ENCODE peak calls at places on chromosomes 12 and 14, in nine cellular contexts. One of them, this sample, is unnamed.

GRCh38 chr14:57634335-57634734 is 140.7 kb upstream of the CCDC198 start:
- DNase-seq in AG04449: no peak
- DNase-seq in upper lobe of right lung: no peak
- DNase-seq in pancreas: no peak
- DNase-seq in cardiac muscle cell: no peak
- DNase-seq in mammary epithelial cell: no peak
- DNase-seq in neural progenitor cell: no peak
- DNase-seq in lower leg skin: no peak
- DNase-seq in CD8-positive, alpha-beta T cell: no peak
- DNase-seq in this sample: no peak

GRCh38 chr14:99589651-99590530 is 14.1 kb downstream of the CCDC85C start:
- DNase-seq in cardiac muscle cell: peak; percentile 58
- DNase-seq in lower leg skin: no peak
- DNase-seq in upper lobe of right lung: no peak
- DNase-seq in pancreas: no peak
- DNase-seq in mammary epithelial cell: no peak
- DNase-seq in AG04449: no peak
- DNase-seq in CD8-positive, alpha-beta T cell: no peak
- DNase-seq in neural progenitor cell: no peak
- DNase-seq in this sample: no peak

GRCh38 chr14:76917158-76917596 is 91.0 kb downstream of the LRRC74A start:
- DNase-seq in CD8-positive, alpha-beta T cell: no peak
- DNase-seq in lower leg skin: no peak
- DNase-seq in upper lobe of right lung: no peak
- DNase-seq in mammary epithelial cell: peak; percentile 60
- DNase-seq in neural progenitor cell: peak; percentile 86
- DNase-seq in AG04449: no peak
- DNase-seq in pancreas: peak; percentile 43
- DNase-seq in cardiac muscle cell: peak; percentile 71
- DNase-seq in this sample: no peak

GRCh38 chr12:124466200-124467128 is 100.9 kb downstream of the NCOR2 start:
- DNase-seq in lower leg skin: no peak
- DNase-seq in cardiac muscle cell: no peak
- DNase-seq in upper lobe of right lung: no peak
- DNase-seq in mammary epithelial cell: no peak
- DNase-seq in AG04449: no peak
- DNase-seq in pancreas: no peak
- DNase-seq in neural progenitor cell: no peak
- DNase-seq in CD8-positive, alpha-beta T cell: peak; percentile 88
- DNase-seq in this sample: no peak

GRCh38 chr12:124743479-124744272 is 120.0 kb downstream of the SCARB1 start:
- DNase-seq in lower leg skin: no peak
- DNase-seq in cardiac muscle cell: no peak
- DNase-seq in neural progenitor cell: no peak
- DNase-seq in AG04449: no peak
- DNase-seq in pancreas: no peak
- DNase-seq in upper lobe of right lung: no peak
- DNase-seq in mammary epithelial cell: no peak
- DNase-seq in CD8-positive, alpha-beta T cell: no peak
- DNase-seq in this sample: no peak

GRCh38 chr12:121278450-121279375 is 17.8 kb downstream of the CAMKK2 start:
- DNase-seq in neural progenitor cell: no peak
- DNase-seq in CD8-positive, alpha-beta T cell: no peak
- DNase-seq in pancreas: peak; percentile 50
- DNase-seq in lower leg skin: peak; percentile 46
- DNase-seq in AG04449: no peak
- DNase-seq in mammary epithelial cell: no peak
- DNase-seq in upper lobe of right lung: no peak
- DNase-seq in cardiac muscle cell: no peak
- DNase-seq in this sample: no peak

GRCh38 chr14:73785834-73786631 is 65.6 kb upstream of the PTGR2 start:
- DNase-seq in CD8-positive, alpha-beta T cell: peak; percentile 67
- DNase-seq in upper lobe of right lung: peak; percentile 88
- DNase-seq in AG04449: peak; percentile 76
- DNase-seq in neural progenitor cell: peak; percentile 69
- DNase-seq in mammary epithelial cell: peak; percentile 84
- DNase-seq in pancreas: peak; percentile 63
- DNase-seq in lower leg skin: peak; percentile 87
- DNase-seq in cardiac muscle cell: peak; percentile 60
- DNase-seq in this sample: peak; percentile 89

GRCh38 chr12:30953946-30954766 is 27.6 kb downstream of the TSPAN11 start:
- DNase-seq in neural progenitor cell: no peak
- DNase-seq in AG04449: no peak
- DNase-seq in CD8-positive, alpha-beta T cell: no peak
- DNase-seq in cardiac muscle cell: peak; percentile 51
- DNase-seq in lower leg skin: no peak
- DNase-seq in mammary epithelial cell: no peak
- DNase-seq in pancreas: no peak
- DNase-seq in upper lobe of right lung: no peak
- DNase-seq in this sample: no peak

GRCh38 chr12:11862794-11863193 is 207.9 kb upstream of the BCL2L14 start:
- DNase-seq in neural progenitor cell: no peak
- DNase-seq in CD8-positive, alpha-beta T cell: no peak
- DNase-seq in cardiac muscle cell: no peak
- DNase-seq in lower leg skin: no peak
- DNase-seq in AG04449: no peak
- DNase-seq in mammary epithelial cell: no peak
- DNase-seq in pancreas: peak; percentile 33
- DNase-seq in upper lobe of right lung: no peak
- DNase-seq in this sample: no peak

GRCh38 chr14:22226381-22226780 is 362.6 kb downstream of the DAD1 start:
- DNase-seq in pancreas: no peak
- DNase-seq in mammary epithelial cell: peak; percentile 35
- DNase-seq in CD8-positive, alpha-beta T cell: peak; percentile 10
- DNase-seq in AG04449: no peak
- DNase-seq in neural progenitor cell: peak; percentile 31
- DNase-seq in cardiac muscle cell: no peak
- DNase-seq in upper lobe of right lung: no peak
- DNase-seq in lower leg skin: no peak
- DNase-seq in this sample: no peak

GRCh38 chr12:91387461-91388134 is 205.0 kb upstream of the DCN start:
- DNase-seq in lower leg skin: no peak
- DNase-seq in neural progenitor cell: no peak
- DNase-seq in mammary epithelial cell: no peak
- DNase-seq in CD8-positive, alpha-beta T cell: no peak
- DNase-seq in pancreas: no peak
- DNase-seq in AG04449: no peak
- DNase-seq in cardiac muscle cell: peak; percentile 51
- DNase-seq in upper lobe of right lung: no peak
- DNase-seq in this sample: no peak

GRCh38 chr14:102554835-102555819 is 37.3 kb upstream of the RCOR1 start:
- DNase-seq in CD8-positive, alpha-beta T cell: peak; percentile 60
- DNase-seq in upper lobe of right lung: peak; percentile 86
- DNase-seq in pancreas: peak; percentile 49
- DNase-seq in neural progenitor cell: peak; percentile 87
- DNase-seq in cardiac muscle cell: peak; percentile 75
- DNase-seq in AG04449: no peak
- DNase-seq in lower leg skin: peak; percentile 39
- DNase-seq in mammary epithelial cell: no peak
- DNase-seq in this sample: peak; percentile 62

GRCh38 chr12:989751-990278 is 1.2 kb upstream of the ERC1 start:
- DNase-seq in CD8-positive, alpha-beta T cell: no peak
- DNase-seq in pancreas: peak; percentile 8
- DNase-seq in neural progenitor cell: peak; percentile 46
- DNase-seq in AG04449: peak; percentile 37
- DNase-seq in upper lobe of right lung: no peak
- DNase-seq in lower leg skin: no peak
- DNase-seq in cardiac muscle cell: peak; percentile 55
- DNase-seq in mammary epithelial cell: peak; percentile 55
- DNase-seq in this sample: no peak
- TF ChIP-seq CTCF in CD8-positive, alpha-beta T cell: no peak
- TF ChIP-seq CTCF in pancreas: no peak
- TF ChIP-seq CTCF in neural progenitor cell: no peak
- TF ChIP-seq CTCF in AG04449: peak; percentile 17
- TF ChIP-seq CTCF in upper lobe of right lung: no peak
- TF ChIP-seq CTCF in lower leg skin: no peak
- TF ChIP-seq CTCF in cardiac muscle cell: no peak
- TF ChIP-seq CTCF in mammary epithelial cell: peak; percentile 1
- TF ChIP-seq CTCF in this sample: no peak

DNA sequence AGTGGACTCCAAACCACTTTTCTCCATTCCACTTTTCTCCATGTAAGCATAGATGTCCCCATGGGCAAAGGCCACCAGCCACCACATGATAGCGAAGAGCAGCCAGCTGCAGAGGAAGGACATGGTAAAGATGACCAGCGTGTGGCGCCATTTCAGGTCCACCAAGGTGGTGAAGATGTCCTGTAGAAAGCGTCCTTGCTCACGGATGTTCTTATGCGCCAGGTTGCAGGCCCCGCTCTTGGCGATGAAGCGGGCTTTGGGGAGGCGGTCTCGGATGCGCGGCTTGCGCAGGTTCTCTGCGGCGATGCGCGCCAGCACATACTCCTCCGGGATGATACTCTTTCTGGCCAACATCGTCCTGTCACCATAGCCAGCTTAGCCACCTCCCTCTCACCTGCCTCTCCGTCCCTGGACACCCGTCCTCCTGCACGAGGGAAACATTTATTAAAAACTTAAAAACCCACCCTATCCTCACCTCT is 1.2 kb downstream of the KCNJ8 start:
- DNase-seq in mammary epithelial cell: no peak
- DNase-seq in cardiac muscle cell: peak; percentile 57
- DNase-seq in upper lobe of right lung: peak; percentile 67
- DNase-seq in CD8-positive, alpha-beta T cell: no peak
- DNase-seq in AG04449: no peak
- DNase-seq in lower leg skin: no peak
- DNase-seq in neural progenitor cell: peak; percentile 73
- DNase-seq in pancreas: peak; percentile 63
- DNase-seq in this sample: peak; percentile 88
- H3K4me3 ChIP-seq in mammary epithelial cell: no peak overlapping the region
- H3K4me3 ChIP-seq in cardiac muscle cell: peak overlapping the region; percentile 56
- H3K4me3 ChIP-seq in upper lobe of right lung: peak overlapping the region; percentile 63
- H3K4me3 ChIP-seq in CD8-positive, alpha-beta T cell: no peak overlapping the region
- H3K4me3 ChIP-seq in AG04449: no peak overlapping the region
- H3K4me3 ChIP-seq in lower leg skin: no peak overlapping the region
- H3K4me3 ChIP-seq in neural progenitor cell: peak overlapping the region; percentile 68
- H3K4me3 ChIP-seq in pancreas: peak overlapping the region; percentile 35
- H3K4me3 ChIP-seq in this sample: peak overlapping the region; percentile 46

GRCh38 chr12:100953677-100954076 is 159.1 kb downstream of the ANO4 start:
- DNase-seq in lower leg skin: no peak
- DNase-seq in AG04449: no peak
- DNase-seq in neural progenitor cell: no peak
- DNase-seq in cardiac muscle cell: no peak
- DNase-seq in mammary epithelial cell: no peak
- DNase-seq in CD8-positive, alpha-beta T cell: no peak
- DNase-seq in pancreas: no peak
- DNase-seq in upper lobe of right lung: no peak
- DNase-seq in this sample: no peak

GRCh38 chr12:100955139-100955538 is 160.6 kb downstream of the ANO4 start:
- DNase-seq in pancreas: no peak
- DNase-seq in mammary epithelial cell: peak; percentile 9
- DNase-seq in neural progenitor cell: no peak
- DNase-seq in lower leg skin: no peak
- DNase-seq in AG04449: no peak
- DNase-seq in CD8-positive, alpha-beta T cell: no peak
- DNase-seq in upper lobe of right lung: no peak
- DNase-seq in cardiac muscle cell: peak; percentile 30
- DNase-seq in this sample: no peak

GRCh38 chr12:100951756-100952155 is 157.2 kb downstream of the ANO4 start:
- DNase-seq in pancreas: no peak
- DNase-seq in upper lobe of right lung: no peak
- DNase-seq in cardiac muscle cell: no peak
- DNase-seq in lower leg skin: no peak
- DNase-seq in neural progenitor cell: no peak
- DNase-seq in CD8-positive, alpha-beta T cell: no peak
- DNase-seq in mammary epithelial cell: no peak
- DNase-seq in AG04449: no peak
- DNase-seq in this sample: no peak

GRCh38 chr12:100954118-100954517 is 159.5 kb downstream of the ANO4 start:
- DNase-seq in mammary epithelial cell: no peak
- DNase-seq in AG04449: no peak
- DNase-seq in CD8-positive, alpha-beta T cell: no peak
- DNase-seq in lower leg skin: no peak
- DNase-seq in pancreas: no peak
- DNase-seq in upper lobe of right lung: no peak
- DNase-seq in neural progenitor cell: no peak
- DNase-seq in cardiac muscle cell: no peak
- DNase-seq in this sample: no peak

GRCh38 chr12:100953217-100953616 is 158.6 kb downstream of the ANO4 start:
- DNase-seq in upper lobe of right lung: no peak
- DNase-seq in mammary epithelial cell: no peak
- DNase-seq in neural progenitor cell: no peak
- DNase-seq in cardiac muscle cell: no peak
- DNase-seq in pancreas: no peak
- DNase-seq in CD8-positive, alpha-beta T cell: no peak
- DNase-seq in AG04449: no peak
- DNase-seq in lower leg skin: no peak
- DNase-seq in this sample: no peak
- TF ChIP-seq CTCF in upper lobe of right lung: no peak
- TF ChIP-seq CTCF in mammary epithelial cell: no peak
- TF ChIP-seq CTCF in neural progenitor cell: no peak
- TF ChIP-seq CTCF in cardiac muscle cell: no peak
- TF ChIP-seq CTCF in pancreas: no peak
- TF ChIP-seq CTCF in CD8-positive, alpha-beta T cell: no peak
- TF ChIP-seq CTCF in AG04449: no peak
- TF ChIP-seq CTCF in lower leg skin: no peak
- TF ChIP-seq CTCF in this sample: no peak

DNA sequence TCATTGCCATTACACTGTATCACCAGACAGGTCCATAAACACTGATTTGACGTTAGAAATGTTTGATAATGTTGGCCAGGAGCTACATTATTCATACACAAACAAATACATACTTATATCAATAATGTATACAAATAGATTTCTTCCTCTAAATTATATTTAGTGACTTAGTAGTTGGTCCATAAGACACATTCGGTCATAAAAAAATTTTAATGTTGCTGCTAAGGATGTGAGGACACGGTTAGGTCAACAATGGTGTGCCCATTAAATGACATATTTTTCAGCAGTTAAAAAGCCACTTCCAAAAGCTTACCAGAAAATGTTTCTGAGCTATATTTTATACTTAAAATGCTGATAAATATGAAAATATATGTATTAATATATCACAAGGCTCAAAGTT is 1148.7 kb upstream of the TMEM132C start:
- DNase-seq in pancreas: no peak
- DNase-seq in CD8-positive, alpha-beta T cell: no peak
- DNase-seq in neural progenitor cell: no peak
- DNase-seq in AG04449: no peak
- DNase-seq in upper lobe of right lung: no peak
- DNase-seq in lower leg skin: no peak
- DNase-seq in cardiac muscle cell: no peak
- DNase-seq in mammary epithelial cell: no peak
- DNase-seq in this sample: no peak
- H3K4me3 ChIP-seq in pancreas: no peak overlapping the region
- H3K4me3 ChIP-seq in CD8-positive, alpha-beta T cell: no peak overlapping the region
- H3K4me3 ChIP-seq in neural progenitor cell: no peak overlapping the region
- H3K4me3 ChIP-seq in AG04449: no peak overlapping the region
- H3K4me3 ChIP-seq in upper lobe of right lung: no peak overlapping the region
- H3K4me3 ChIP-seq in lower leg skin: no peak overlapping the region
- H3K4me3 ChIP-seq in cardiac muscle cell: no peak overlapping the region
- H3K4me3 ChIP-seq in mammary epithelial cell: no peak overlapping the region
- H3K4me3 ChIP-seq in this sample: no peak overlapping the region

This sample was measured in right lobe of liver.